ENCODE peak calls at places on chromosome 12, in four cellular contexts. T is GM12891, H is GM12878, O is K562. E is an unnamed sample.

GRCh38 chr12:25052191-25053020 is 103.5 kb upstream of the BCAT1 start:
- DNase-seq in T (peak), H (peak), O (no peak), E (peak)

GRCh38 chr12:24979971-24980730 is 31.2 kb upstream of the BCAT1 start:
- DNase-seq in T (no peak), H (no peak), O (no peak), E (no peak)

GRCh38 chr12:70853326-70853725 is 67.2 kb downstream of the PTPRR start:
- DNase-seq in T (no peak), H (no peak), O (no peak), E (no peak)

GRCh38 chr12:102095677-102096263 is 24.1 kb downstream of the NUP37 start:
- DNase-seq in T (no peak), H (peak), O (no peak), E (no peak)

GRCh38 chr12:116332705-116333380 is 55.4 kb upstream of the MED13L start:
- DNase-seq in T (no peak), H (no peak), O (no peak), E (no peak)

GRCh38 chr12:9763025-9763424 is 2.3 kb upstream of the CD69 start:
- DNase-seq in T (no peak), H (no peak), O (no peak), E (no peak)

GRCh38 chr12:48285751-48286650 is 64.7 kb downstream of the ZNF641 start:
- DNase-seq in T (no peak), H (no peak), O (no peak), E (no peak)

GRCh38 chr12:38175538-38175937 is 141.0 kb upstream of the ALG10B start:
- DNase-seq in T (no peak), H (no peak), O (no peak), E (no peak)

GRCh38 chr12:27970391-27970980 is 2.0 kb downstream of the PTHLH start:
- DNase-seq in T (peak), H (no peak), O (no peak), E (no peak)

GRCh38 chr12:79927772-79928474 is 7.0 kb downstream of the PPP1R12A start:
- DNase-seq in T (no peak), H (peak), O (no peak), E (peak)

GRCh38 chr12:7131502-7131866 is 1.3 kb downstream of the CLSTN3 start:
- DNase-seq in T (no peak), H (no peak), O (no peak), E (no peak)

GRCh38 chr12:92030618-92031017 is 115.0 kb downstream of the BTG1 start:
- DNase-seq in T (no peak), H (peak), O (no peak), E (no peak)

GRCh38 chr12:106582661-106583577 is at the start of gene RFX4:
- DNase-seq in T (no peak), H (no peak), O (no peak), E (no peak)

GRCh38 chr12:59196989-59197388 is 276.7 kb upstream of the LRIG3 start:
- DNase-seq in T (no peak), H (no peak), O (no peak), E (no peak)

GRCh38 chr12:73106296-73106695 is 834.1 kb downstream of the TRHDE start:
- DNase-seq in T (no peak), H (no peak), O (no peak), E (no peak)

GRCh38 chr12:29425722-29426121 is 44.8 kb upstream of the ERGIC2 start:
- DNase-seq in T (no peak), H (no peak), O (no peak), E (no peak)

GRCh38 chr12:88663001-88663400 is 82.7 kb upstream of the KITLG start:
- DNase-seq in T (no peak), H (no peak), O (no peak), E (no peak)

GRCh38 chr12:123705935-123706334 is 6.2 kb upstream of the ATP6V0A2 start:
- DNase-seq in T (no peak), H (no peak), O (no peak), E (no peak)

GRCh38 chr12:68138480-68138879 is 21.1 kb downstream of the IFNG start:
- DNase-seq in T (no peak), H (no peak), O (no peak), E (no peak)

GRCh38 chr12:2543801-2544200 is 251.0 kb upstream of the FKBP4 start:
- DNase-seq in T (no peak), H (peak), O (no peak), E (no peak)

GRCh38 chr12:71321531-71321930 is 118.1 kb upstream of the LGR5 start:
- DNase-seq in T (no peak), H (no peak), O (no peak), E (no peak)

GRCh38 chr12:92502417-92503028 is 200.3 kb upstream of the PLEKHG7 start:
- DNase-seq in T (no peak), H (peak), O (no peak), E (peak)

GRCh38 chr12:34218193-34219045 is 196.1 kb downstream of the ALG10 start:
- DNase-seq in T (no peak), H (peak), O (peak), E (peak)

GRCh38 chr12:2052861-2053674 is at the start of gene CACNA1C:
- DNase-seq in T (peak), H (no peak), O (no peak), E (peak)

GRCh38 chr12:120221576-120221900 is 20.6 kb upstream of the RPLP0 start:
- DNase-seq in T (no peak), H (no peak), O (no peak), E (no peak)

GRCh38 chr12:105705765-105706164 is 375.3 kb downstream of the C12orf75 start:
- DNase-seq in T (no peak), H (no peak), O (peak), E (no peak)

GRCh38 chr12:85985996-85986395 is 111.9 kb downstream of the NTS start:
- DNase-seq in T (no peak), H (no peak), O (no peak), E (no peak)

GRCh38 chr12:67442347-67442841 is 173.2 kb downstream of the CAND1 start:
- DNase-seq in T (no peak), H (no peak), O (no peak), E (no peak)

GRCh38 chr12:28367326-28367725 is 177.1 kb downstream of the CCDC91 start:
- DNase-seq in T (no peak), H (no peak), O (no peak), E (no peak)

GRCh38 chr12:105223884-105224283 is 12.1 kb downstream of the APPL2 start:
- DNase-seq in T (no peak), H (no peak), O (no peak), E (no peak)

GRCh38 chr12:24574538-24574937 is 374.4 kb downstream of the BCAT1 start:
- DNase-seq in T (no peak), H (no peak), O (no peak), E (no peak)

GRCh38 chr12:65965358-65965757 is 141.1 kb downstream of the HMGA2 start:
- DNase-seq in T (no peak), H (no peak), O (no peak), E (no peak)

GRCh38 chr12:117485984-117486839 is 124.8 kb upstream of the NOS1 start:
- DNase-seq in T (no peak), H (no peak), O (no peak), E (no peak)
- TF ChIP-seq SPI1 in T (no peak), H (no peak), O (no peak), E (no peak)

GRCh38 chr12:52010692-52011601 is 4.2 kb downstream of the TAMALIN start:
- DNase-seq in T (no peak), H (no peak), O (no peak), E (no peak)

GRCh38 chr12:52011602-52012214 is 5.0 kb downstream of the TAMALIN start:
- DNase-seq in T (no peak), H (no peak), O (no peak), E (no peak)

GRCh38 chr12:52015393-52016081 is 8.8 kb downstream of the TAMALIN start:
- DNase-seq in T (no peak), H (no peak), O (no peak), E (no peak)

GRCh38 chr12:52014567-52015392 is 8.0 kb downstream of the TAMALIN start:
- DNase-seq in T (no peak), H (no peak), O (no peak), E (no peak)

DNA sequence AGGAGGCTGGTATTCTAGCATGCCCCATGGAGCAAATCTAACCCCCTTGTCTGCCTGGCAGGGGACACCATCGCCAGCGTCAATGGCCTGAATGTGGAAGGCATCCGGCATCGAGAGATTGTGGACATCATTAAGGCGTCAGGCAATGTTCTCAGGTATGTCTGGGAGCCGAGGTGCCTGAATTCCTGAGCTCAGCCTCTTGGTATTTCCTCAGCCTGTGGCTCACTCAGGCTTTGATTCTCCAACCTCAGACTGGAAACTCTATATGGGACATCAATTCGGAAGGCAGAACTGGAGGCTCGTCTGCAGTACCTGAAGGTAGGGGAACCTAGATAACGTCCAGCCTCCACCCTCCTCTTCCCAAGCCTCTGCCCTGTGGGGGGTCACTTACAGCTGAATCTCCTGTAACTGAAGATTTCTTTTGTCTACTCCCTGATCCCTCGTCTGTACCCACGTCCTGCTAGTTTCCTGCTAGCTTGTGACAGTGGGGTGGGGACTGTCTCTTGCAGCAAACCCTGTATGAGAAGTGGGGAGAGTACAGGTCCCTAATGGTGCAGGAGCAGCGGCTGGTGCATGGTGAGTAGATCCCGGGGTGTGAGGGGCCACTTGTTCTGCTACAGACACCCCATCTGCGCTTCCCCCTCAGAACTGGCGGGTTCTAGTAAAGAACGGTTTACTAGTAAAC is 7.0 kb downstream of the TAMALIN start:
- DNase-seq in T (no peak), H (no peak), O (no peak), E (no peak)
- TF ChIP-seq SPI1 in T (no peak), H (no peak), O (no peak), E (no peak)

DNA sequence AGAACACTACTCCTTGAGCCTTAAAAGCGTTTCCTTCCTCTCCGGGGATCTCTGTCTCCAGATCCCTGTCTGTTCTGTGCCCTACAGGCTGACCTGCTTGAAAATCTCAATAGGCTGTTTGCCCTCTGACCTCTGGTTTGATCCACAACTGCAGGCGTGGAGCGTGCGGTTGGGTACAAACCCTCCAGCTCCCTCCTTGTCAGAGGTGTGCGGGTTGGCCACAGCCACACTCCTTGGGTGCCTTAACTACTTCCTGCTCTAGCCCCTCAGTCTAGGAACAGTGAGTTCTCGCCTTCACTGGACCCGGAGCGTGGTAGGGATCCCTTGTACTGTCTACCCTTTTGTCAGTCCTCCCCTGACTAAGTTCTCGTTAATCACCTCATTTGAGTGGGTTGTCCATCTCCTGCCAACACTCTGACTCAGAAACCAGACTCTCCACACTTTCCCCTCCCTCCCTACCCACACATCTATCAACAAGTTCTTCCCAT is 33.1 kb downstream of the CMKLR1 start:
- DNase-seq in T (no peak), H (no peak), O (no peak), E (no peak)
- TF ChIP-seq SPI1 in T (no peak), H (no peak), O (no peak), E (no peak)

DNA sequence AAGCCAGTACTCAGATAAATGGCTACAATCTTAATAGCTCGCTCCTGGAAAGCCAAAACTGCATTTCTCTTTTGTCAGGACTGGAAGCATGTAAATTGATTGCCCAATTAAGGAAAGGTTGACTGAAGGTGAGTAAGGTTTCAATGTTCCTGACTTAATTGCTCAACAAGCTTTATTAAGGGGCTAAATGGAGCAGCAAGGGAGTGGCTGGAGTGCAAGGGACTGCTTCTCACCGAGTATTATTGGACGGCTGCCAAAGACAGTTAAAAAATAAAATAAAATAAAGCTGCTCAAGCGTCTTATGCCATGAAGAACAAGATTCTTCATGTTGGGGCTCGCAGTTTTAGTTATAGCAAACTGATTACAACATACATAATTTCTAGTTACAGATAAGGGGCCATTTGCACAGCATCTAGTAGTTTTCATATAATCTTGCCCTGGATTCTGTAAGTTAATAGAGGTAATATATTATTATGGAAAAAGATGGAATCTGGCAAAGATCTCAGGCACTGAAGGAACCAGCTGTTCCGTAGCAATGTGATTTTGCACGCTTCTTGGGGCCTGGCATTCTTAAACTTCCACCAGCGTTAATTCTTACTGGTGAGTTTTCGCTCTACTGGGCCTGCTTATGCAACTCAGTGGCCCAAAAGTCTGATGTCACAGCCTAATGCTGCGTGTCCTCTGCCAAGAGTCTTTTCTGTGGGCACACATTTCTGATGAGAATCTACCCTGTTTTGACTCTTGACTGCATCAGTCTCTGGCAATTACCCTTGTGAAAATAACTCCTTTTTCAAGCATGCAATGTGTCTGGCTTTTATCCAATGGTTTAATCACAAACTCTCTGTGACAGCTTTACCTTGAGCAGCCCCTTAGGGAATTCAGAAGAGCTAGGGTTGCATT is 108.5 kb downstream of the SLC38A1 start:
- DNase-seq in T (no peak), H (no peak), O (no peak), E (no peak)
- TF ChIP-seq SPI1 in T (no peak), H (no peak), O (no peak), E (no peak)

DNA sequence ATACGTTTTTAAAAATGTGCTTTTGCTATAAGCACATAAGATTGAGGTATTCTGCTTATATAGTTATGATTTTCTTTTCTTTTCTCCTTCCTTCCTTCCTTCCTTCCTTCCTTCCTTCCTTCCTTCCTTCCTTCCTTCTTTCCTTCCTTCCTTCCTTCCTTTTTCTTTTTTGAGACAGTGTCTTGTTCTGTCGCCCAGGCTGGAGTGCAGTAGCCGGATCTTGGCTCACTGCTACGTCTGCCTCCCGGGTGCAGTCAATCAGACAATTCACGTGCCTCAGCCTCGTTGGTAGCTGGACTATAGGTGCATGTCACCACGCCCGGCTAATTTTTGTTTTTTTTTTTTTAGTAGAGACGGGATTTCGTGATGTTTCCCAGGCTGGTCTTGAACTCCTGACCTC is 5.8 kb downstream of the CFAP54 start:
- DNase-seq in T (no peak), H (no peak), O (no peak), E (no peak)
- TF ChIP-seq SPI1 in T (no peak), H (no peak), O (no peak), E (no peak)

GRCh38 chr12:130787041-130787440 is 52.0 kb downstream of the STX2 start:
- DNase-seq in T (no peak), H (no peak), O (no peak), E (no peak)

GRCh38 chr12:130787445-130788410 is 51.3 kb downstream of the STX2 start:
- DNase-seq in T (no peak), H (no peak), O (no peak), E (no peak)

GRCh38 chr12:130791699-130792098 is 47.4 kb downstream of the STX2 start:
- DNase-seq in T (no peak), H (no peak), O (no peak), E (no peak)

GRCh38 chr12:130792926-130793849 is 45.9 kb downstream of the STX2 start:
- DNase-seq in T (no peak), H (no peak), O (no peak), E (no peak)

DNA sequence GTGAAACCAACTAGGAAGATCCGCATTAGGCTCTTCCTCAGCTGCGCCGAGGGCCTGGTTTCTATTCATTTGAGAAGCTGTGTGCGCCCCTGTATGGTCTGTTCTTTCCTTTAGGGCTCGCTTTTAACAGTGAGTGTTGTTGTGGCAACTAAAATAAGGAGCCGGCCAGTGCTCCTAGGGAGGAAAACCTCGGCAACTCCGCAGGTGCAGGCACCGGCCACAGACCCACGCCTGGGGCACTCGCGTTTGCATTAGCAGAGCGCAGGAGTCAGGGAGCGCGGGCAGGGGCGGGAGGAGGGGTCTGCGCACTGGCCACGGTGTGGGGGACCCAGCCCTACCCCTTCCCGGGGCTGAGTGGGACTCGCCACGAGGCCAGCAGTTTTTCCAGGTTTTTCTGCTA is 50.5 kb downstream of the STX2 start:
- DNase-seq in T (no peak), H (no peak), O (no peak), E (no peak)
- TF ChIP-seq SPI1 in T (no peak), H (no peak), O (no peak), E (no peak)

GRCh38 chr12:129258781-129259318 is 405.6 kb downstream of the GLT1D1 start:
- DNase-seq in T (no peak), H (no peak), O (no peak), E (no peak)
- TF ChIP-seq SPI1 in T (no peak), H (no peak), O (no peak), E (no peak)

GRCh38 chr12:110335481-110336045 is 54.5 kb downstream of the ATP2A2 start:
- DNase-seq in T (no peak), H (no peak), O (no peak), E (no peak)
- TF ChIP-seq SPI1 in T (no peak), H (no peak), O (no peak), E (no peak)

GRCh38 chr12:75660805-75661404 is 149.5 kb upstream of the KRR1 start:
- DNase-seq in T (no peak), H (no peak), O (no peak), E (no peak)
- TF ChIP-seq SPI1 in T (no peak), H (no peak), O (no peak), E (no peak)